ENCODE peak calls at places on chromosome 4, in nine cellular contexts. F is mammary epithelial cell, I is upper lobe of right lung, Q is esophagus squamous epithelium, X is IMR-90, P is gastrocnemius medialis, T is HCT116, A is fibroblast of lung, U is ovary. K is an unnamed sample. For H3K4me1, the result is how much of the 10 kb centered on the place peaks cover.

GRCh38 chr4:7552466-7552865 is 117.7 kb upstream of the PSAPL1 start:
- DNase-seq in F (no peak), I (no peak), Q (no peak), X (no peak), P (no peak), T (no peak), A (no peak), U (no peak), K (no peak)

GRCh38 chr4:156803056-156803455 is 168.5 kb downstream of the PDGFC start:
- DNase-seq in F (peak), I (no peak), Q (no peak), X (peak), P (no peak), T (no peak), A (peak), U (no peak), K (no peak)

GRCh38 chr4:83328486-83328885 is 6.2 kb downstream of the HPSE start:
- DNase-seq in F (no peak), I (no peak), Q (no peak), X (no peak), P (no peak), T (no peak), A (no peak), U (no peak), K (no peak)

GRCh38 chr4:118811008-118811764 is 24.7 kb downstream of the SEC24D start:
- DNase-seq in F (no peak), I (no peak), Q (no peak), X (peak), P (no peak), T (no peak), A (peak), U (no peak), K (no peak)

GRCh38 chr4:111512081-111512774 is 633.0 kb upstream of the FAM241A start:
- DNase-seq in F (peak), I (no peak), Q (no peak), X (peak), P (no peak), T (peak), A (peak), U (no peak), K (no peak)

GRCh38 chr4:67320645-67321044 is 224.7 kb downstream of the CENPC start:
- DNase-seq in F (peak), I (no peak), Q (no peak), X (no peak), P (no peak), T (no peak), A (no peak), U (no peak), K (no peak)

GRCh38 chr4:109029987-109030386 is 267.1 kb upstream of the ETNPPL start:
- DNase-seq in F (no peak), I (no peak), Q (no peak), X (no peak), P (no peak), T (no peak), A (no peak), U (no peak), K (no peak)

GRCh38 chr4:6906046-6906445 is 3.6 kb upstream of the TBC1D14 start:
- DNase-seq in F (no peak), I (no peak), Q (no peak), X (no peak), P (no peak), T (no peak), A (no peak), U (peak), K (no peak)

GRCh38 chr4:40325406-40326019 is 9.6 kb upstream of the CHRNA9 start:
- DNase-seq in F (peak), I (no peak), Q (no peak), X (peak), P (no peak), T (peak), A (peak), U (no peak), K (no peak)

GRCh38 chr4:22192302-22192645 is 243.7 kb upstream of the KCNIP4 start:
- DNase-seq in F (no peak), I (no peak), Q (no peak), X (no peak), P (no peak), T (no peak), A (no peak), U (no peak), K (no peak)

GRCh38 chr4:55087930-55088293 is 37.5 kb downstream of the KDR start:
- DNase-seq in F (no peak), I (no peak), Q (no peak), X (no peak), P (no peak), T (no peak), A (no peak), U (no peak), K (no peak)

GRCh38 chr4:125676583-125676982 is 361.8 kb downstream of the FAT4 start:
- DNase-seq in F (no peak), I (no peak), Q (no peak), X (no peak), P (no peak), T (no peak), A (no peak), U (no peak), K (no peak)

GRCh38 chr4:122764071-122764807 is 31.7 kb downstream of the BBS12 start:
- DNase-seq in F (no peak), I (no peak), Q (no peak), X (peak), P (no peak), T (no peak), A (peak), U (no peak), K (no peak)

GRCh38 chr4:5455003-5455585 is 253.3 kb downstream of the EVC2 start:
- DNase-seq in F (no peak), I (peak), Q (no peak), X (no peak), P (no peak), T (no peak), A (no peak), U (no peak), K (no peak)

GRCh38 chr4:78749972-78750727 is 26.0 kb upstream of the BMP2K start:
- DNase-seq in F (no peak), I (no peak), Q (no peak), X (no peak), P (no peak), T (no peak), A (no peak), U (no peak), K (no peak)

GRCh38 chr4:6953751-6954380 is 44.2 kb downstream of the TBC1D14 start:
- DNase-seq in F (peak), I (peak), Q (no peak), X (peak), P (no peak), T (peak), A (peak), U (peak), K (peak)

GRCh38 chr4:104113850-104114249 is 380.8 kb downstream of the CXXC4 start:
- DNase-seq in F (no peak), I (no peak), Q (no peak), X (no peak), P (no peak), T (no peak), A (no peak), U (no peak), K (no peak)

GRCh38 chr4:153126137-153126536 is 78.1 kb upstream of the TRIM2 start:
- DNase-seq in F (no peak), I (no peak), Q (no peak), X (peak), P (no peak), T (no peak), A (no peak), U (no peak), K (no peak)

GRCh38 chr4:41709844-41710481 is 38.6 kb downstream of the PHOX2B start:
- DNase-seq in F (peak), I (no peak), Q (no peak), X (peak), P (no peak), T (no peak), A (peak), U (no peak), K (no peak)

GRCh38 chr4:112381996-112382692 is 85.0 kb downstream of the ALPK1 start:
- DNase-seq in F (no peak), I (no peak), Q (no peak), X (no peak), P (no peak), T (no peak), A (no peak), U (no peak), K (no peak)

GRCh38 chr4:76690906-76691275 is 207.1 kb downstream of the SOWAHB start:
- DNase-seq in F (no peak), I (no peak), Q (no peak), X (peak), P (no peak), T (no peak), A (peak), U (no peak), K (no peak)
- H3K4me3 ChIP-seq in F (peak), I (peak), Q (no peak), X (peak), P (no peak), T (no peak), A (peak), U (no peak), K (peak)

GRCh38 chr4:88591787-88592599 is at the start of gene HERC3:
- DNase-seq in F (peak), I (peak), Q (peak), X (peak), P (peak), T (peak), A (peak), U (peak), K (peak)
- TF ChIP-seq CTCF in F (no peak), I (peak), Q (peak), X (peak), P (no peak), T (no peak), A (peak), U (no peak), K (no peak)

GRCh38 chr4:2789801-2790582 is 2.9 kb upstream of the SH3BP2 start:
- DNase-seq in F (no peak), I (no peak), Q (no peak), X (no peak), P (no peak), T (no peak), A (no peak), U (no peak), K (no peak)

GRCh38 chr4:2790583-2791517 is 2.0 kb upstream of the SH3BP2 start:
- DNase-seq in F (no peak), I (peak), Q (no peak), X (no peak), P (no peak), T (no peak), A (no peak), U (peak), K (no peak)

GRCh38 chr4:2788101-2788500 is 4.8 kb upstream of the SH3BP2 start:
- DNase-seq in F (no peak), I (no peak), Q (no peak), X (no peak), P (no peak), T (no peak), A (no peak), U (no peak), K (no peak)

GRCh38 chr4:2788532-2789103 is 4.3 kb upstream of the SH3BP2 start:
- DNase-seq in F (no peak), I (peak), Q (no peak), X (peak), P (no peak), T (no peak), A (no peak), U (no peak), K (no peak)

GRCh38 chr4:2789351-2789750 is 3.5 kb upstream of the SH3BP2 start:
- DNase-seq in F (no peak), I (no peak), Q (no peak), X (no peak), P (no peak), T (no peak), A (no peak), U (no peak), K (no peak)
- H3K4me1 ChIP-seq in F (under half), I (under half), Q (under half), X (under half), P (under half), T (under half), A (under half), U (under half), K (under half)

DNA sequence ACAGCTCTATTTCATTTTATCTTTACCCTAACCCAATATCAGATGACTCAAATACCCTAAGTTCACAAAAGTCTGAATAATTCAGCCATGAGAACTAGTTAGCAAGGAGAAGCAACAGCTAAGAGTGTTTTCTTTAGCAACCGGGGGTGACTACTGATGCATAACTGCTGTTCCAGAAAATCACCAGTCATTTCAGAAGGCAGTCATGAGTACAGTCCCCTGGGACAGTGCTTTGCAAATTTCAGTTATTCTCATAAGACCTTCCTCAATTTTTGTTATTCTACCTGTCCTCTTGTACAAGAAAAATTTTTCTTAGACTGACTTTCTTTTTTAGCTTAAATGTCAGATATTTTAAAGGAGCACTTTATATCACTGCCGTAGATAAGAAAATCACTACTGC is 16.4 kb downstream of the BANK1 start:
- DNase-seq in F (no peak), I (no peak), Q (peak), X (no peak), P (no peak), T (no peak), A (peak), U (no peak), K (no peak)
- H3K4me3 ChIP-seq in F (no peak), I (no peak), Q (no peak), X (no peak), P (no peak), T (no peak), A (no peak), U (no peak), K (no peak)

DNA sequence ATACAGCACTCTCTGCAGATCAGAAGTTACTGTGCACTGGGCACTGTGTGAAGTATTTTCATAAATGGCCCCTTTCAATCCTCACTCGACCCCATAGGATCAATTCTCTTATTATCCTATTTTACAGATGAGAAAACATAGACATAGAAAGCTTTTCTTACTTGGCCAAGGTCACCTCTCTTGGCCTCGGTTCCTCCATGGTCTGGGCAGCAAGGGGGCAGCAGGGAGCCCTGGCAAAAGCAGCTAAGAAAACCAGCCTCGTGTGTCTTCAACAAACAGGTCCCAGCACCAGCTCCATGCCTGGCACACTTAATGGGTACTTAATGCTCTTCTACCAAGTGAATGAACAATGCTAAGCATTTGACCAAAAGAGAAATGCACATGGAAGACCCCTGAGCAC is 34.4 kb downstream of the BST1 start:
- DNase-seq in F (no peak), I (no peak), Q (no peak), X (no peak), P (no peak), T (no peak), A (no peak), U (no peak), K (no peak)
- TF ChIP-seq CTCF in F (no peak), I (no peak), Q (no peak), X (no peak), P (no peak), T (peak), A (no peak), U (no peak), K (no peak)